ENCODE peak calls at places on chromosomes 1 and 21, in four cellular contexts. K is HepG2, Q is K562, R is GM12878. I is an unnamed sample.

GRCh38 chr21:24023936-24024335 is 1583.3 kb downstream of the MRPL39 start:
- DNase-seq in K (no peak), Q (no peak), R (no peak), I (no peak)

GRCh38 chr1:109532365-109533136 is 7.1 kb upstream of the GPR61 start:
- DNase-seq in K (peak; percentile 75), Q (peak; percentile 88), R (no peak), I (peak; percentile 95)

GRCh38 chr1:115426271-115426771 is 88.3 kb upstream of the NGF start:
- DNase-seq in K (no peak), Q (no peak), R (no peak), I (no peak)

GRCh38 chr1:235108876-235109275 is 19.8 kb downstream of the TOMM20 start:
- DNase-seq in K (no peak), Q (no peak), R (no peak), I (no peak)

GRCh38 chr1:188668083-188668482 is 1809.6 kb downstream of the BRINP3 start:
- DNase-seq in K (peak; percentile 1), Q (no peak), R (no peak), I (peak; percentile 20)

GRCh38 chr1:203791498-203791897 is 3.9 kb upstream of the ZBED6 start:
- DNase-seq in K (no peak), Q (no peak), R (no peak), I (no peak)

GRCh38 chr1:243926803-243927245 is 76.8 kb upstream of the AKT3 start:
- DNase-seq in K (no peak), Q (no peak), R (no peak), I (no peak)

GRCh38 chr1:75092141-75092540 is 42.0 kb upstream of the LHX8 start:
- DNase-seq in K (no peak), Q (no peak), R (no peak), I (no peak)

GRCh38 chr1:234515821-234516241 is 36.9 kb upstream of the TARBP1 start:
- DNase-seq in K (no peak), Q (no peak), R (no peak), I (no peak)

GRCh38 chr1:29551123-29551522 is 314.8 kb downstream of the PTPRU start:
- DNase-seq in K (no peak), Q (no peak), R (no peak), I (no peak)

GRCh38 chr1:213698092-213698702 is 289.6 kb upstream of the PROX1 start:
- DNase-seq in K (no peak), Q (no peak), R (no peak), I (no peak)

GRCh38 chr1:115832651-115833050 is 8.3 kb downstream of the NHLH2 start:
- DNase-seq in K (no peak), Q (no peak), R (no peak), I (no peak)

GRCh38 chr1:178530520-178530919 is 17.6 kb downstream of the TEX35 start:
- DNase-seq in K (no peak), Q (no peak), R (no peak), I (no peak)

GRCh38 chr1:192732787-192733186 is 76.1 kb upstream of the RGS2 start:
- DNase-seq in K (peak; percentile 21), Q (no peak), R (no peak), I (peak; percentile 20)

GRCh38 chr1:115459161-115459560 is 121.1 kb upstream of the NGF start:
- DNase-seq in K (no peak), Q (no peak), R (no peak), I (no peak)

GRCh38 chr1:212450331-212450881 is 17.7 kb downstream of the NENF start:
- DNase-seq in K (no peak), Q (no peak), R (no peak), I (no peak)

GRCh38 chr1:53071167-53071865 is 9.3 kb downstream of the PODN start:
- DNase-seq in K (no peak), Q (no peak), R (no peak), I (no peak)

GRCh38 chr1:199404191-199404590 is 623.3 kb upstream of the NR5A2 start:
- DNase-seq in K (no peak), Q (no peak), R (no peak), I (no peak)

DNA sequence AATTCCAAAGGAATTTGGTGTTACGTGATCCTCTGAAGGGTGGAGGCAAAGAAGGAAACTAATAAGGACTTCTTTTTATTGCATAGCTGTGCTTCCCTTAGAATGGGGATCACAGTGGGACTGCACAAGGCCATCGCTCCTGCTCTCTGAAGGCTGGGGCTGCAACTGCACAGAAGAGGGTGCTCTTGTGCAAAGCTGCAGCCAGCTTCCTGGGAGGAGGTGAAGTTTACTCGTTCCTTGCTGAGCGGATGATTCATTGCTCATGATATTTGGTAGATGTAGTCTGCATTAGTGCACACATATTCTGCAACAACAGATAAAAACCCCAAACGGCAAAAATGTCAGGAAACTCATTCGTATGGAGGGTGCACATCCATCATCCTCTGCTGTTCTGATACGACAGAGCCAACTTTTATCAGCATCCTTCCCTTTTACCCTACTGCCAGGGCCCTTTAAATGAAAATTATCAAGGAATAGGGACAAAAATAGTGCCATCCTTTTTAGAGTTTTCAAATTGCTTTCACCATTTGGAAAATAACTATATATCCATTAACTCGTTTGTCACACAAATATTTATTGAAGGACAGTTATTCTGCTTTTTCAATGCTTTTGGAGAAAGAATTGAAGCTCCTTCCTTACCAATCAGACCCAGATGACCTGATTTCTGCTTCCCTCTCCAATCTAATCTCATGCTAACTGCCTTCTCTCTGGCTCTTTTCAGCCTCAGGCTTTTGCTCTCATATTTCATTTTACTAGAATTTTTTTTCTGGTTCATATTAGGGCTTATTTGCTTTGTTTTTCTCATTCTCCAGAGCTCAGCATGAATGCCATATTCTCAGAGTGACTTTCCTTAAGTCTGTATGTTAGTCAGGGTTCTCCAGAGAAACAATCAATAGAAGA is 263.6 kb downstream of the DUSP10 start:
- DNase-seq in K (peak; percentile 12), Q (peak; percentile 8), R (peak; percentile 36), I (peak; percentile 61)
- TF ChIP-seq TARDBP in K (no peak), Q (no peak), R (no peak), I (no peak)

GRCh38 chr1:154956557-154956956 is 658 bp upstream of the PBXIP1 start:
- DNase-seq in K (no peak), Q (no peak), R (no peak), I (no peak)
- TF ChIP-seq TARDBP in K (no peak), Q (no peak), R (no peak), I (no peak)

GRCh38 chr1:155070721-155071556 is 7.4 kb downstream of the EFNA4 start:
- DNase-seq in K (peak; percentile 72), Q (peak; percentile 87), R (no peak), I (peak; percentile 76)
- TF ChIP-seq TARDBP in K (no peak), Q (no peak), R (no peak), I (no peak)

GRCh38 chr1:154405762-154406571 is 824 bp downstream of the IL6R start:
- DNase-seq in K (peak; percentile 44), Q (peak; percentile 32), R (no peak), I (no peak)
- TF ChIP-seq TARDBP in K (no peak), Q (no peak), R (no peak), I (no peak)

GRCh38 chr1:152442765-152443164 is 28.7 kb upstream of the CRNN start:
- DNase-seq in K (no peak), Q (no peak), R (no peak), I (no peak)
- TF ChIP-seq TARDBP in K (no peak), Q (no peak), R (no peak), I (no peak)

GRCh38 chr1:59183918-59184317 is 113.0 kb upstream of the FGGY start:
- DNase-seq in K (peak; percentile 60), Q (no peak), R (no peak), I (no peak)
- TF ChIP-seq TARDBP in K (no peak), Q (no peak), R (no peak), I (no peak)

DNA sequence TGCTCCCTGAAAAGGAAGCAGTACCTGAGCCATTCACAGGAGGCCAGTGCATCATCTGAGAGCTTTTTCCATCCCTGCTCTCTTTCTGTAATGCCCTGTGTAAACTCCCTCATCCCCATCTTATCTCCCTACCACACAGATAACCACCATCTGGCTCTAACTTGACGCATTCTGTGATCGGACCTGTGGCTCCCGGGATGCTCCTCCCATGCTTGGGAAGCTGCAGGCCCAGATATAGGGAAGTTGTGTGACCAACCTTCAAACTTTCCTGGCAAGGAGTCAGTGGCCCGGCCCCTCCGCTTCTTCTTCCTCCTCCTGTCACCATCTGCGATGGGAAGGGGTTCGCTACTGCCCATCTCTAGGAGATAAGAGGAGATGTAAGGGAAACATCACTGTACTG is 21.1 kb downstream of the MKNK1 start:
- DNase-seq in K (no peak), Q (no peak), R (no peak), I (no peak)
- TF ChIP-seq TARDBP in K (no peak), Q (no peak), R (no peak), I (no peak)